ENCODE peak calls at places on chromosomes 2 and 18, in five cellular contexts. A is SK-N-SH, K is HepG2, P is K562, B is H1. U is an unnamed sample.
A peak's percentile ranks its signal among the peaks of the same experiment; 100 is the strongest.

GRCh38 chr2:159285929-159286708 is at the start of gene WDSUB1:
- DNase-seq in A (peak; percentile 64), K (peak; percentile 74), P (peak; percentile 51), B (peak; percentile 68), U (peak; percentile 52)

GRCh38 chr18:55524353-55525123 is 63.5 kb downstream of the TCF4 start:
- DNase-seq in A (no peak), K (no peak), P (no peak), B (no peak), U (no peak)

GRCh38 chr2:120669121-120669952 is 66.3 kb upstream of the GLI2 start:
- DNase-seq in A (peak; percentile 75), K (peak; percentile 79), P (peak; percentile 36), B (peak; percentile 78), U (no peak)

GRCh38 chr2:237904806-237905599 is 45.6 kb downstream of the RAMP1 start:
- DNase-seq in A (no peak), K (no peak), P (no peak), B (no peak), U (no peak)

GRCh38 chr18:26503382-26503781 is 45.0 kb downstream of the KCTD1 start:
- DNase-seq in A (peak; percentile 63), K (no peak), P (no peak), B (no peak), U (no peak)

GRCh38 chr2:140814141-140814540 is 1316.7 kb downstream of the LRP1B start:
- DNase-seq in A (no peak), K (no peak), P (no peak), B (no peak), U (no peak)

GRCh38 chr2:150424361-150424760 is 63.1 kb downstream of the RND3 start:
- DNase-seq in A (no peak), K (no peak), P (no peak), B (no peak), U (no peak)

GRCh38 chr2:222290691-222291484 is 7.9 kb downstream of the PAX3 start:
- DNase-seq in A (peak; percentile 44), K (no peak), P (no peak), B (peak; percentile 86), U (no peak)

GRCh38 chr2:159140070-159140774 is 146.3 kb downstream of the WDSUB1 start:
- DNase-seq in A (no peak), K (no peak), P (no peak), B (no peak), U (no peak)

GRCh38 chr2:99729104-99729503 is 239.3 kb upstream of the REV1 start:
- DNase-seq in A (peak; percentile 28), K (no peak), P (no peak), B (no peak), U (no peak)

GRCh38 chr2:201909348-201909747 is 103.0 kb downstream of the CDK15 start:
- DNase-seq in A (no peak), K (no peak), P (no peak), B (no peak), U (no peak)

GRCh38 chr2:113084249-113085000 is 16.7 kb downstream of the IL1F10 start:
- DNase-seq in A (no peak), K (no peak), P (no peak), B (no peak), U (no peak)

GRCh38 chr18:27540126-27540525 is 355.0 kb upstream of the CHST9 start:
- DNase-seq in A (no peak), K (no peak), P (no peak), B (no peak), U (no peak)

GRCh38 chr2:144516981-144517824 is 2.7 kb downstream of the ZEB2 start:
- DNase-seq in A (peak; percentile 77), K (no peak), P (peak; percentile 50), B (peak; percentile 65), U (no peak)

GRCh38 chr2:151241224-151241623 is 20.4 kb downstream of the RBM43 start:
- DNase-seq in A (no peak), K (no peak), P (no peak), B (no peak), U (no peak)

GRCh38 chr18:46680784-46681695 is 24.0 kb upstream of the LOXHD1 start:
- DNase-seq in A (no peak), K (no peak), P (no peak), B (no peak), U (no peak)
- TF ChIP-seq GABPA in A (no peak), K (no peak), P (no peak), B (no peak), U (no peak)

GRCh38 chr2:241005569-241005968 is 7.2 kb downstream of the SNED1 start:
- DNase-seq in A (no peak), K (no peak), P (no peak), B (no peak), U (no peak)
- TF ChIP-seq GABPA in A (no peak), K (no peak), P (no peak), B (no peak), U (no peak)

GRCh38 chr2:115160523-115161521 is 718.4 kb downstream of the DPP10 start:
- DNase-seq in A (peak; percentile 66), K (peak; percentile 8), P (no peak), B (peak; percentile 84), U (no peak)
- TF ChIP-seq GABPA in A (no peak), K (no peak), P (no peak), B (no peak), U (no peak)

DNA sequence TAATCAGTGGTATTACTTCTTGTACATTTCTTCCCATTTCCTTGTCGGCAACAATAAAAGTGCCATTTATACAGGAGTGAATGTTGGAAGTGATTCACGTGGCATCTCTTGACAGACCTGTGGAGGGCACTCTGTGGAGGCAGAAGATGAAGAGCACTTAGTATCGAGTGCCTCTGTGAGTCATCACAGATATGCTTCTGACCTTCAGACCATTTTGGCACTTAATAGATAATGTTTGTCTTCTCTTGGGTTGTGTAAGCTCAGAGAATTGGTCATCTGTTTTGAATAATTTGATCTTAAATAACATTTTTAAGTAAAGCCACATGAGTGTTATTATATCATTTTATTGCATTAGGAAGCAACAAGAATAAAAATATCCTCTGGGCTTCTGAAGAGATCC is 305.5 kb downstream of the PTPRM start:
- DNase-seq in A (peak; percentile 36), K (peak; percentile 87), P (no peak), B (no peak), U (no peak)
- TF ChIP-seq GABPA in A (no peak), K (no peak), P (no peak), B (no peak), U (no peak)

DNA sequence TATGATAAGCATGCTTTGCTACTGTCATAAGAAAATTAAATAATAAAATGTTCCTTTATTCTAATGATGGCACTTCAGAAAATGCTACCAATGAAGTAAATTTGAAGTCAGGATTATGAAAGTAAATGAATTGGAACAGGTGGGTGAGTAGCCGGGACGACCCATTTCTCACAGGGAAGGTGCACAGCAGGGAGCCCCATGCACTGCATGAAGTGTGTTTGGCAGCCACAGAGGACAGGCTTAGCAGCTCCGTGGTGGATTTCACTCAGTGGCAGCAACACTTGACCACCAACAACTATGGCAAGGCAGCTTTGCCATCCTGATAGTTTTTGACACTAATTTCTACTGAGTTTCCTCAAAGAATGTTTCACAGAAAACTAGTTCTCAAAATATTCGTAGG is 146.3 kb downstream of the ATL2 start:
- DNase-seq in A (no peak), K (no peak), P (no peak), B (no peak), U (no peak)
- TF ChIP-seq GABPA in A (no peak), K (no peak), P (no peak), B (no peak), U (no peak)